ENCODE peak calls at places on chromosomes 13 and 19, in seven cellular contexts. One of them, this sample, is unnamed.
A peak's percentile ranks its signal among the peaks of the same experiment; 100 is the strongest.

GRCh38 chr13:62185631-62186256 is 770.1 kb upstream of the PCDH20 start:
- DNase-seq in epithelial cell of esophagus: no peak
- DNase-seq in Peyer's patch: no peak
- DNase-seq in OCI-LY7: no peak
- DNase-seq in Caco-2: no peak
- DNase-seq in BE2C: no peak
- DNase-seq in IMR-90: no peak
- DNase-seq in this sample: no peak

GRCh38 chr13:39623466-39623865 is 20.5 kb upstream of the LHFPL6 start:
- DNase-seq in epithelial cell of esophagus: no peak
- DNase-seq in Peyer's patch: no peak
- DNase-seq in OCI-LY7: no peak
- DNase-seq in Caco-2: no peak
- DNase-seq in BE2C: no peak
- DNase-seq in IMR-90: no peak
- DNase-seq in this sample: no peak

GRCh38 chr19:22622901-22623840 is 11.0 kb upstream of the ZNF492 start:
- DNase-seq in epithelial cell of esophagus: no peak
- DNase-seq in Peyer's patch: no peak
- DNase-seq in OCI-LY7: no peak
- DNase-seq in Caco-2: no peak
- DNase-seq in BE2C: no peak
- DNase-seq in IMR-90: no peak
- DNase-seq in this sample: no peak

GRCh38 chr13:21616880-21617279 is 12.9 kb upstream of the MICU2 start:
- DNase-seq in epithelial cell of esophagus: no peak
- DNase-seq in Peyer's patch: no peak
- DNase-seq in OCI-LY7: no peak
- DNase-seq in Caco-2: peak; percentile 49
- DNase-seq in BE2C: no peak
- DNase-seq in IMR-90: no peak
- DNase-seq in this sample: no peak

GRCh38 chr13:107642841-107643240 is 572.5 kb downstream of the LIG4 start:
- DNase-seq in epithelial cell of esophagus: no peak
- DNase-seq in Peyer's patch: no peak
- DNase-seq in OCI-LY7: no peak
- DNase-seq in Caco-2: no peak
- DNase-seq in BE2C: peak; percentile 73
- DNase-seq in IMR-90: peak; percentile 55
- DNase-seq in this sample: no peak

GRCh38 chr19:34327851-34328250 is 37.1 kb upstream of the GPI start:
- DNase-seq in epithelial cell of esophagus: no peak
- DNase-seq in Peyer's patch: no peak
- DNase-seq in OCI-LY7: no peak
- DNase-seq in Caco-2: no peak
- DNase-seq in BE2C: no peak
- DNase-seq in IMR-90: no peak
- DNase-seq in this sample: no peak

GRCh38 chr13:110835721-110836599 is 78.9 kb downstream of the ANKRD10 start:
- DNase-seq in epithelial cell of esophagus: no peak
- DNase-seq in Peyer's patch: no peak
- DNase-seq in OCI-LY7: no peak
- DNase-seq in Caco-2: no peak
- DNase-seq in BE2C: no peak
- DNase-seq in IMR-90: no peak
- DNase-seq in this sample: no peak

GRCh38 chr13:38394777-38395504 is 45.3 kb downstream of the UFM1 start:
- DNase-seq in epithelial cell of esophagus: peak; percentile 84
- DNase-seq in Peyer's patch: no peak
- DNase-seq in OCI-LY7: no peak
- DNase-seq in Caco-2: peak; percentile 81
- DNase-seq in BE2C: no peak
- DNase-seq in IMR-90: no peak
- DNase-seq in this sample: no peak

GRCh38 chr19:4913996-4914735 is 4.9 kb downstream of the UHRF1 start:
- DNase-seq in epithelial cell of esophagus: peak; percentile 18
- DNase-seq in Peyer's patch: no peak
- DNase-seq in OCI-LY7: no peak
- DNase-seq in Caco-2: no peak
- DNase-seq in BE2C: no peak
- DNase-seq in IMR-90: peak; percentile 18
- DNase-seq in this sample: no peak

GRCh38 chr19:10419200-10419645 is 1.1 kb upstream of the PDE4A start:
- DNase-seq in epithelial cell of esophagus: no peak
- DNase-seq in Peyer's patch: no peak
- DNase-seq in OCI-LY7: no peak
- DNase-seq in Caco-2: no peak
- DNase-seq in BE2C: peak; percentile 67
- DNase-seq in IMR-90: no peak
- DNase-seq in this sample: no peak

GRCh38 chr13:87234981-87235380 is 436.2 kb upstream of the SLITRK5 start:
- DNase-seq in epithelial cell of esophagus: no peak
- DNase-seq in Peyer's patch: no peak
- DNase-seq in OCI-LY7: no peak
- DNase-seq in Caco-2: no peak
- DNase-seq in BE2C: no peak
- DNase-seq in IMR-90: peak; percentile 64
- DNase-seq in this sample: no peak

GRCh38 chr13:75319244-75319643 is 162.7 kb downstream of the TBC1D4 start:
- DNase-seq in epithelial cell of esophagus: peak; percentile 10
- DNase-seq in Peyer's patch: no peak
- DNase-seq in OCI-LY7: no peak
- DNase-seq in Caco-2: no peak
- DNase-seq in BE2C: no peak
- DNase-seq in IMR-90: peak; percentile 63
- DNase-seq in this sample: no peak

GRCh38 chr13:109100705-109101104 is 471.3 kb downstream of the MYO16 start:
- DNase-seq in epithelial cell of esophagus: peak; percentile 46
- DNase-seq in Peyer's patch: no peak
- DNase-seq in OCI-LY7: no peak
- DNase-seq in Caco-2: no peak
- DNase-seq in BE2C: no peak
- DNase-seq in IMR-90: no peak
- DNase-seq in this sample: no peak

GRCh38 chr13:107846642-107847041 is 368.7 kb downstream of the LIG4 start:
- DNase-seq in epithelial cell of esophagus: no peak
- DNase-seq in Peyer's patch: no peak
- DNase-seq in OCI-LY7: no peak
- DNase-seq in Caco-2: no peak
- DNase-seq in BE2C: no peak
- DNase-seq in IMR-90: no peak
- DNase-seq in this sample: no peak

GRCh38 chr13:70473912-70474311 is 365.7 kb upstream of the KLHL1 start:
- DNase-seq in epithelial cell of esophagus: no peak
- DNase-seq in Peyer's patch: no peak
- DNase-seq in OCI-LY7: no peak
- DNase-seq in Caco-2: no peak
- DNase-seq in BE2C: no peak
- DNase-seq in IMR-90: no peak
- DNase-seq in this sample: no peak

GRCh38 chr19:41936416-41936850 is 8.2 kb upstream of the ERFL start:
- DNase-seq in epithelial cell of esophagus: peak; percentile 65
- DNase-seq in Peyer's patch: no peak
- DNase-seq in OCI-LY7: no peak
- DNase-seq in Caco-2: no peak
- DNase-seq in BE2C: no peak
- DNase-seq in IMR-90: no peak
- DNase-seq in this sample: no peak

GRCh38 chr13:87975035-87975434 is 303.9 kb downstream of the SLITRK5 start:
- DNase-seq in epithelial cell of esophagus: peak; percentile 81
- DNase-seq in Peyer's patch: no peak
- DNase-seq in OCI-LY7: no peak
- DNase-seq in Caco-2: no peak
- DNase-seq in BE2C: no peak
- DNase-seq in IMR-90: no peak
- DNase-seq in this sample: no peak

GRCh38 chr13:51913421-51914136 is 51.8 kb downstream of the CCDC70 start:
- DNase-seq in epithelial cell of esophagus: no peak
- DNase-seq in Peyer's patch: no peak
- DNase-seq in OCI-LY7: peak; percentile 55
- DNase-seq in Caco-2: no peak
- DNase-seq in BE2C: peak; percentile 66
- DNase-seq in IMR-90: no peak
- DNase-seq in this sample: no peak

GRCh38 chr13:32914686-32915085 is 101.5 kb upstream of the KL start:
- DNase-seq in epithelial cell of esophagus: peak; percentile 65
- DNase-seq in Peyer's patch: no peak
- DNase-seq in OCI-LY7: no peak
- DNase-seq in Caco-2: no peak
- DNase-seq in BE2C: no peak
- DNase-seq in IMR-90: no peak
- DNase-seq in this sample: no peak

GRCh38 chr13:23868521-23868920 is 20.7 kb downstream of the MIPEP start:
- DNase-seq in epithelial cell of esophagus: peak; percentile 92
- DNase-seq in Peyer's patch: no peak
- DNase-seq in OCI-LY7: no peak
- DNase-seq in Caco-2: no peak
- DNase-seq in BE2C: no peak
- DNase-seq in IMR-90: peak; percentile 95
- DNase-seq in this sample: no peak

DNA sequence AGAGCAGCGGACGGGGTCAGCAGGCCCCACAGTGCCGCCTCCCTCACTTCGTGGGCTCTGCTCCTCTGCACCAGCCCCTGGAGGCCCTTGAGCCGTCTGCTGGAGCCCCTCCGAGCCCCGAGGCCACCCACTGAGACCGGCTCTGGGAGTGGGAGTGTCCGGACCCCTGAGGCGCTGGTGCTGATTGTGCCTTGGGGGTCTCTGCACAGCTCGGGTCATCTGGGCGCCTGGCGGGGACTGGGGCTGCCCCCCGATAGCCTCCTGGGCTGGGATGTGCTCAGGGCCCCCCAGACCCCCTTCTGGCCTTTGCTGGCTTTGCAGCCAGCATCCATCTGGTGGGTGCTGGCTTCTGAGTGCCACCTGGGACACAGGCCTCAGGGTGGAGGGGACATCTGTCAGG is 15.4 kb downstream of the CBARP start:
- DNase-seq in epithelial cell of esophagus: no peak
- DNase-seq in Peyer's patch: no peak
- DNase-seq in OCI-LY7: no peak
- DNase-seq in Caco-2: no peak
- DNase-seq in BE2C: no peak
- DNase-seq in IMR-90: no peak
- DNase-seq in this sample: no peak
- TF ChIP-seq CTCF in epithelial cell of esophagus: no peak
- TF ChIP-seq CTCF in Peyer's patch: no peak
- TF ChIP-seq CTCF in OCI-LY7: no peak
- TF ChIP-seq CTCF in Caco-2: peak; percentile 14
- TF ChIP-seq CTCF in BE2C: peak; percentile 25
- TF ChIP-seq CTCF in IMR-90: peak; percentile 12
- TF ChIP-seq CTCF in this sample: peak; percentile 46

DNA sequence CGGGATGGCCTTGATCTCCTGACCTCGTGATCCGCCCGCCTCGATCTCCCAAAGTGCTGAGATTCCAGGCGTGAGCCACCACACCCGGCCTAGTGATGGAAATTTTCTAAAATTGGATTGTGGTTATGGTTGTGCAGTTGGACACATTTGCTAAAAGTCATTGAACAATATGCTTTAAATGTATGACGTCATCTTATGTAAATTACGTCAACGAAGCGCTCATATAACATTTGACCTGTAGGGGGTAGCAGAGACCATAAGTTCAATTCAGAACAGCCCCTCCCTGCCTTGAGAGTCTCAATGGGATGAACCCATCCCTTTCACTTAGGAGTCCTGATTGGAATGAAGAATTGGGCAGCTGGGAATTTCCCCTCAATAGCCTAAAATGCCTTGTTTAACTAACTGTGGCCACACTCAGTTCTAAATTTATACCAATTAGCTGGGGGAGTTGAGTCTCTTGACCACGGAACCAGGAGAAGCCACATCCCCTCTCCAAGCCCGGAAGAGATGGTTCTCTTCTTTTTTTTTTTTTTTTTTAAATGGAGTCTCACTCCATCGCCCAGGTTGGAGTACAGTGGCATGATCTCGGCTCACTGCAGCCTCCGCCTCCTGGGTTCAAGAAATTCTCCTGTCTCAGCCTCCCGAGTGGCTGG is 15.2 kb upstream of the TLE6 start:
- DNase-seq in epithelial cell of esophagus: peak; percentile 81
- DNase-seq in Peyer's patch: no peak
- DNase-seq in OCI-LY7: peak; percentile 87
- DNase-seq in Caco-2: peak; percentile 79
- DNase-seq in BE2C: peak; percentile 74
- DNase-seq in IMR-90: peak; percentile 89
- DNase-seq in this sample: peak; percentile 49
- H3K4me3 ChIP-seq in epithelial cell of esophagus: no peak overlapping the region
- H3K4me3 ChIP-seq in Peyer's patch: no peak overlapping the region
- H3K4me3 ChIP-seq in OCI-LY7: no peak overlapping the region
- H3K4me3 ChIP-seq in Caco-2: no peak overlapping the region
- H3K4me3 ChIP-seq in BE2C: no peak overlapping the region
- H3K4me3 ChIP-seq in IMR-90: peak overlapping the region; percentile 14
- H3K4me3 ChIP-seq in this sample: no peak overlapping the region

DNA sequence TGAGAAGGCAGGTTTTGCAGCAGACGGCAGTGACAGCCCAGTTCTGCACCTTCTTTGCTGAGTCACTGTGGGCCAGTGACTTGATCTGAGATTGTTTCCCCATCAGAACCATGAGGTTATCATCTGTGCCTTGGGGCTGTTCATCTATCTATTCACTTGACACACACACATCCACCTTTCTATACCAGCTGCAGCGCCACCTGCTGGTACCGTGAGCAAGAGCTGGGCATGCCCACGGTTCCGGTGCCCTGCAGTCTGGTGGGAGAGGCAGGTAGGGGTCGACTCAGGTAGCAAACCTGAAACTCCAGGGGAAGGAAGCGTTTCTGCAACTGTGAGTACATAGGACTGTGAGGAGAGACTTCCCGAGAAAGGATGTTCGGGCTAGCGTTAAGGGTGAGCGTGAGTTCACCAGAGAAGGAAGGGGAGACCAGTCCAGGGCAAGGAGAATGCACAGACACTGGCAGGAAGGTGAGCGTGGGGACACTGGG is 7.5 kb upstream of the LIN7B start:
- DNase-seq in epithelial cell of esophagus: peak; percentile 85
- DNase-seq in Peyer's patch: peak; percentile 80
- DNase-seq in OCI-LY7: peak; percentile 73
- DNase-seq in Caco-2: peak; percentile 78
- DNase-seq in BE2C: peak; percentile 83
- DNase-seq in IMR-90: peak; percentile 45
- DNase-seq in this sample: no peak
- TF ChIP-seq CTCF in epithelial cell of esophagus: peak; percentile 95
- TF ChIP-seq CTCF in Peyer's patch: peak; percentile 78
- TF ChIP-seq CTCF in OCI-LY7: peak; percentile 91
- TF ChIP-seq CTCF in Caco-2: peak; percentile 87
- TF ChIP-seq CTCF in BE2C: peak; percentile 94
- TF ChIP-seq CTCF in IMR-90: peak; percentile 67
- TF ChIP-seq CTCF in this sample: peak; percentile 90

DNA sequence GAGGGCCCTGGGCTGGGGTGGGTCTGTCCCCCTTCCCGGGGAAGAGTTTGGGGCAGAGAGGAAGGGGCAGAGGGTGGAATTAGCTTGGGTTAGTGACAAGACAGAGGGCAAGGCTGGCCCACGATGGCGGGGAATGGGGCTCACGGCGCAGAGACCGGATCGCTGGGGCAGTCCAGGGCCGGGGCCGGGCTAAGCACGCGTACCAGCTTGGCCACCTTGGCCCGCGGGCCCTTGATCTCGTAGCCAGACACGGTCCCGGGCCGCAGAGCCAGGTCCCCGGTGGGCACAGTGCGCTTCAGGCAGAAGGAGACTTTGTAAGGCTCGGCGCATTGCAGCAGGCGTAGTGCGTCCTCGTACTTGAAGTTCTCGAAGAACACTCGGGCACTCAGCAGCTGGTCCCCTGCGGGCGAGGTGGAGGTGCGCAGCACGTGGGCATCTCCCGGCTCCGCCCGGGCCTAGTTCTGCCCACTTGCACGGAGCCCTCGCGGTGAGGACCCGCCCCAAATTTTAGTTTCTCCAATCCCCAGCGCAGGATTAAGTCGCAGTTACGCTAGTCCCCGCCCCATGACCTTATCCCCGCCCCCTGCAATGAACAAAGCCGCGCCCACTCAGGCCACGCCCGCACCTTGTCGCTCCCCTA is 8.6 kb upstream of the HIPK4 start:
- DNase-seq in epithelial cell of esophagus: peak; percentile 87
- DNase-seq in Peyer's patch: peak; percentile 79
- DNase-seq in OCI-LY7: peak; percentile 67
- DNase-seq in Caco-2: peak; percentile 75
- DNase-seq in BE2C: peak; percentile 85
- DNase-seq in IMR-90: no peak
- DNase-seq in this sample: no peak
- H3K4me3 ChIP-seq in epithelial cell of esophagus: no peak overlapping the region
- H3K4me3 ChIP-seq in Peyer's patch: no peak overlapping the region
- H3K4me3 ChIP-seq in OCI-LY7: no peak overlapping the region
- H3K4me3 ChIP-seq in Caco-2: peak overlapping the region; percentile 39
- H3K4me3 ChIP-seq in BE2C: no peak overlapping the region
- H3K4me3 ChIP-seq in IMR-90: no peak overlapping the region
- H3K4me3 ChIP-seq in this sample: no peak overlapping the region